ENCODE peak calls at places on chromosome 5, in four cellular contexts. B is HCT116, K is heart left ventricle, D is tibial nerve. L is an unnamed sample.

GRCh38 chr5:33891731-33892418 is at the start of gene ADAMTS12:
- DNase-seq in K (peak), D (no peak), B (no peak), L (peak)

GRCh38 chr5:172540099-172540870 is 86.0 kb upstream of the SH3PXD2B start:
- DNase-seq in B (no peak), D (no peak), K (peak), L (no peak)

GRCh38 chr5:6389946-6390530 is 11.7 kb upstream of the MED10 start:
- DNase-seq in B (no peak), K (no peak), D (no peak), L (no peak)

GRCh38 chr5:124973613-124974130 is 227.2 kb upstream of the ZNF608 start:
- DNase-seq in D (no peak), K (no peak), B (no peak), L (no peak)

GRCh38 chr5:32274548-32275420 is 38.0 kb downstream of the MTMR12 start:
- DNase-seq in K (peak), B (no peak), D (no peak), L (no peak)

GRCh38 chr5:146076455-146076854 is 28.9 kb downstream of the PLAC8L1 start:
- DNase-seq in B (no peak), D (no peak), K (no peak), L (no peak)

GRCh38 chr5:120516799-120517198 is 52.7 kb downstream of the PRR16 start:
- DNase-seq in K (no peak), B (no peak), D (no peak), L (peak)

GRCh38 chr5:68484307-68485068 is 268.9 kb downstream of the PIK3R1 start:
- DNase-seq in K (no peak), D (no peak), B (no peak), L (no peak)

GRCh38 chr5:180492226-180492903 is 1.8 kb upstream of the CNOT6 start:
- DNase-seq in B (no peak), D (no peak), K (no peak), L (no peak)

GRCh38 chr5:135543151-135543818 is 7.5 kb upstream of the NEUROG1 start:
- DNase-seq in D (no peak), B (no peak), K (no peak), L (no peak)

GRCh38 chr5:63125862-63126261 is 547.2 kb downstream of the LRRC70 start:
- DNase-seq in D (no peak), K (no peak), B (no peak), L (no peak)

GRCh38 chr5:107463731-107464130 is 207.0 kb downstream of the EFNA5 start:
- DNase-seq in K (no peak), D (no peak), B (no peak), L (no peak)

GRCh38 chr5:170907758-170908157 is 45.9 kb downstream of the RANBP17 start:
- DNase-seq in B (peak), D (no peak), K (no peak), L (no peak)

GRCh38 chr5:113214606-113215323 is 220.0 kb downstream of the TSSK1B start:
- DNase-seq in K (no peak), B (no peak), D (no peak), L (no peak)

GRCh38 chr5:88452820-88453219 is 184.2 kb upstream of the TMEM161B start:
- DNase-seq in K (no peak), B (no peak), D (no peak), L (no peak)

GRCh38 chr5:93403529-93403928 is 177.5 kb downstream of the NR2F1-AS1 start:
- DNase-seq in B (no peak), K (no peak), D (no peak), L (no peak)

GRCh38 chr5:149485655-149486615 is 65.3 kb downstream of the CSNK1A1 start:
- DNase-seq in B (peak), D (no peak), K (peak), L (peak)

GRCh38 chr5:124906339-124907097 is 160.1 kb upstream of the ZNF608 start:
- DNase-seq in D (peak), K (peak), B (no peak), L (no peak)

GRCh38 chr5:146877783-146878470 is 630 bp downstream of the PPP2R2B start:
- DNase-seq in B (no peak), K (no peak), D (no peak), L (peak)

GRCh38 chr5:40736103-40736875 is 19.5 kb downstream of the TTC33 start:
- DNase-seq in K (no peak), B (peak), D (no peak), L (peak)

GRCh38 chr5:35753500-35753899 is 103.2 kb upstream of the IL7R start:
- DNase-seq in B (no peak), K (no peak), D (no peak), L (no peak)

GRCh38 chr5:141767671-141768070 is 85.6 kb upstream of the ARAP3 start:
- DNase-seq in D (no peak), B (no peak), K (no peak), L (no peak)

GRCh38 chr5:121982500-121983261 is 20.9 kb downstream of the SRFBP1 start:
- DNase-seq in D (no peak), K (no peak), B (no peak), L (no peak)

GRCh38 chr5:125484272-125485002 is 738.0 kb upstream of the ZNF608 start:
- DNase-seq in D (peak), B (peak), K (peak), L (peak)

GRCh38 chr5:3102531-3102930 is 351.1 kb upstream of the IRX2 start:
- DNase-seq in D (no peak), K (no peak), B (no peak), L (no peak)

GRCh38 chr5:89849819-89850515 is 559.6 kb downstream of the CETN3 start:
- DNase-seq in K (no peak), D (no peak), B (no peak), L (no peak)

GRCh38 chr5:147822686-147823491 is 8.6 kb downstream of the SPINK1 start:
- DNase-seq in D (no peak), K (peak), B (peak), L (peak)

GRCh38 chr5:11619339-11620028 is 284.8 kb downstream of the CTNND2 start:
- DNase-seq in B (no peak), K (no peak), D (no peak), L (no peak)

GRCh38 chr5:175692996-175693700 is 35.3 kb downstream of the HRH2 start:
- DNase-seq in B (no peak), D (no peak), K (no peak), L (no peak)

GRCh38 chr5:10289353-10289752 is 18.3 kb downstream of the CMBL start:
- DNase-seq in D (peak), K (peak), B (no peak), L (no peak)

GRCh38 chr5:153276151-153276550 is 214.3 kb upstream of the GRIA1 start:
- DNase-seq in D (no peak), B (no peak), K (no peak), L (peak)

GRCh38 chr5:96492654-96493053 is 59.6 kb upstream of the PCSK1 start:
- DNase-seq in B (no peak), K (no peak), D (no peak), L (no peak)

GRCh38 chr5:15249152-15249551 is 250.8 kb upstream of the FBXL7 start:
- DNase-seq in B (no peak), K (no peak), D (no peak), L (peak)

GRCh38 chr5:43484049-43484849 is 584 bp upstream of the TMEM267 start:
- DNase-seq in B (peak), K (peak), D (peak), L (peak)
- TF ChIP-seq POLR2A in B (no peak), K (no peak), D (no peak), L (peak)

GRCh38 chr5:140595538-140595937 is 30.9 kb downstream of the SLC35A4 start:
- DNase-seq in K (peak), B (no peak), D (no peak), L (no peak)
- TF ChIP-seq POLR2A in K (no peak), B (no peak), D (no peak), L (no peak)

GRCh38 chr5:177133119-177133844 is at the start of gene NSD1:
- DNase-seq in D (peak), B (no peak), K (peak), L (peak)
- TF ChIP-seq POLR2A in D (peak), B (peak), K (no peak), L (peak)

DNA sequence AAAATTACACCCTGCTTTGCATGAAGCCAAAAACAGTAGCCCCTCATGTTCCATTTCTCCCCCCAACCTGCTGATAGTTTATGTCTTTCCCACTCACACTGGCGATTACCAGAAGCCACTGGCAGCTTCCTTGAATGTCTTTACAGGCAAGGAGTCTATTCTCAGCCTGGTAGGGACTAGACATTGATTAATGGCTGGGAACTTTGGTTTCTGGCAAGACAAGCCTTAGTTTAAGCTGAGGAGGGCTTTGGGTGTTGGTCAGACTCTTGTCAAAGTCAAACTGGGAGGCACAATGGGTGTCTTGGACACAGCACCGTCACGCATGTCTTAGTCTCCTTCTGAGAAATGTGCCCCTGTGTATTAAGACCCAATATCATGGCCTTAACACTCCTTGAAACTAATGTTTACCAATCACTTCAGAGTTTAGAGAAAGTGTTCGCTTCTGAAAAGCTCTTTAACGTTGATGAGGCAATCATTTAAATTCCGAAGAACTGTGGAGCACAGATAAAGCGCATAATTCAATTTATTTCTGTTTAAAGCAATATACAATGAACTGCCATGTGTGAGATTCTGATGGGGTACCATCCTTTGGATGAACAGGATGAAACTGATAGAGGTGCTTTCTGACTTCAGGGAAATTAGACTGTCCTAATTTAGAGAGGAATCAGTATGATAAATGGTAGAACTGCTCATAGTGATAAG is 53.9 kb upstream of the CPEB4 start:
- DNase-seq in K (no peak), B (no peak), D (no peak), L (no peak)
- TF ChIP-seq POLR2A in K (no peak), B (no peak), D (no peak), L (no peak)

L was measured in H54.